ENCODE peak calls at places on chromosome 14, in eight cellular contexts. One of them, this sample, is unnamed.

GRCh38 chr14:36582011-36582873 is at the start of gene NKX2-8:
- DNase-seq in COLO829: no peak
- DNase-seq in T-helper 1 cell: no peak
- DNase-seq in fibroblast of the conjunctiva: no peak
- DNase-seq in ELF-1: no peak
- DNase-seq in mucosa of gallbladder: no peak
- DNase-seq in G401: no peak
- DNase-seq in amygdala: no peak
- DNase-seq in this sample: no peak

GRCh38 chr14:91872517-91873470 is 5.5 kb upstream of the TC2N start:
- DNase-seq in COLO829: no peak
- DNase-seq in T-helper 1 cell: peak; percentile 45
- DNase-seq in fibroblast of the conjunctiva: peak; percentile 58
- DNase-seq in ELF-1: no peak
- DNase-seq in mucosa of gallbladder: peak; percentile 93
- DNase-seq in G401: no peak
- DNase-seq in amygdala: no peak
- DNase-seq in this sample: no peak

GRCh38 chr14:35866595-35867279 is 40.6 kb downstream of the BRMS1L start:
- DNase-seq in COLO829: no peak
- DNase-seq in T-helper 1 cell: no peak
- DNase-seq in fibroblast of the conjunctiva: no peak
- DNase-seq in ELF-1: no peak
- DNase-seq in mucosa of gallbladder: no peak
- DNase-seq in G401: no peak
- DNase-seq in amygdala: no peak
- DNase-seq in this sample: no peak

GRCh38 chr14:33941727-33942126 is 9.1 kb downstream of the EGLN3 start:
- DNase-seq in COLO829: no peak
- DNase-seq in T-helper 1 cell: no peak
- DNase-seq in fibroblast of the conjunctiva: no peak
- DNase-seq in ELF-1: no peak
- DNase-seq in mucosa of gallbladder: no peak
- DNase-seq in G401: no peak
- DNase-seq in amygdala: no peak
- DNase-seq in this sample: no peak

GRCh38 chr14:94423465-94424056 is 29.0 kb downstream of the SERPINA11 start:
- DNase-seq in COLO829: peak; percentile 63
- DNase-seq in T-helper 1 cell: no peak
- DNase-seq in fibroblast of the conjunctiva: peak; percentile 39
- DNase-seq in ELF-1: peak; percentile 85
- DNase-seq in mucosa of gallbladder: peak; percentile 68
- DNase-seq in G401: peak; percentile 50
- DNase-seq in amygdala: no peak
- DNase-seq in this sample: peak; percentile 60

GRCh38 chr14:66884149-66884548 is 305.1 kb upstream of the GARIN2 start:
- DNase-seq in COLO829: no peak
- DNase-seq in T-helper 1 cell: no peak
- DNase-seq in fibroblast of the conjunctiva: no peak
- DNase-seq in ELF-1: no peak
- DNase-seq in mucosa of gallbladder: no peak
- DNase-seq in G401: no peak
- DNase-seq in amygdala: no peak
- DNase-seq in this sample: no peak

GRCh38 chr14:74976264-74977113 is 21.1 kb upstream of the PGF start:
- DNase-seq in COLO829: no peak
- DNase-seq in T-helper 1 cell: no peak
- DNase-seq in fibroblast of the conjunctiva: no peak
- DNase-seq in ELF-1: no peak
- DNase-seq in mucosa of gallbladder: no peak
- DNase-seq in G401: no peak
- DNase-seq in amygdala: no peak
- DNase-seq in this sample: no peak

GRCh38 chr14:95545769-95546168 is 10.9 kb downstream of the GLRX5 start:
- DNase-seq in COLO829: peak; percentile 82
- DNase-seq in T-helper 1 cell: no peak
- DNase-seq in fibroblast of the conjunctiva: peak; percentile 76
- DNase-seq in ELF-1: no peak
- DNase-seq in mucosa of gallbladder: no peak
- DNase-seq in G401: no peak
- DNase-seq in amygdala: no peak
- DNase-seq in this sample: no peak

GRCh38 chr14:93765032-93765626 is 23.2 kb downstream of the PRIMA1 start:
- DNase-seq in COLO829: no peak
- DNase-seq in T-helper 1 cell: no peak
- DNase-seq in fibroblast of the conjunctiva: no peak
- DNase-seq in ELF-1: no peak
- DNase-seq in mucosa of gallbladder: no peak
- DNase-seq in G401: no peak
- DNase-seq in amygdala: no peak
- DNase-seq in this sample: no peak

GRCh38 chr14:54777395-54777794 is 125.2 kb downstream of the GCH1 start:
- DNase-seq in COLO829: no peak
- DNase-seq in T-helper 1 cell: no peak
- DNase-seq in fibroblast of the conjunctiva: no peak
- DNase-seq in ELF-1: no peak
- DNase-seq in mucosa of gallbladder: no peak
- DNase-seq in G401: no peak
- DNase-seq in amygdala: no peak
- DNase-seq in this sample: no peak

GRCh38 chr14:68424443-68425172 is 368.3 kb downstream of the ZFP36L1 start:
- DNase-seq in COLO829: no peak
- DNase-seq in T-helper 1 cell: no peak
- DNase-seq in fibroblast of the conjunctiva: no peak
- DNase-seq in ELF-1: no peak
- DNase-seq in mucosa of gallbladder: no peak
- DNase-seq in G401: no peak
- DNase-seq in amygdala: no peak
- DNase-seq in this sample: no peak

GRCh38 chr14:66501592-66501991 is 6.4 kb upstream of the GPHN start:
- DNase-seq in COLO829: no peak
- DNase-seq in T-helper 1 cell: no peak
- DNase-seq in fibroblast of the conjunctiva: no peak
- DNase-seq in ELF-1: no peak
- DNase-seq in mucosa of gallbladder: no peak
- DNase-seq in G401: no peak
- DNase-seq in amygdala: no peak
- DNase-seq in this sample: no peak

GRCh38 chr14:78697341-78697740 is 527.2 kb downstream of the NRXN3 start:
- DNase-seq in COLO829: peak; percentile 62
- DNase-seq in T-helper 1 cell: no peak
- DNase-seq in fibroblast of the conjunctiva: peak; percentile 10
- DNase-seq in ELF-1: no peak
- DNase-seq in mucosa of gallbladder: no peak
- DNase-seq in G401: peak; percentile 5
- DNase-seq in amygdala: no peak
- DNase-seq in this sample: peak; percentile 3

GRCh38 chr14:35252485-35252884 is 39.7 kb upstream of the PSMA6 start:
- DNase-seq in COLO829: no peak
- DNase-seq in T-helper 1 cell: no peak
- DNase-seq in fibroblast of the conjunctiva: no peak
- DNase-seq in ELF-1: no peak
- DNase-seq in mucosa of gallbladder: no peak
- DNase-seq in G401: no peak
- DNase-seq in amygdala: no peak
- DNase-seq in this sample: no peak

GRCh38 chr14:104595911-104596450 is 8.6 kb downstream of the TMEM179 start:
- DNase-seq in COLO829: no peak
- DNase-seq in T-helper 1 cell: no peak
- DNase-seq in fibroblast of the conjunctiva: no peak
- DNase-seq in ELF-1: no peak
- DNase-seq in mucosa of gallbladder: no peak
- DNase-seq in G401: no peak
- DNase-seq in amygdala: no peak
- DNase-seq in this sample: no peak

GRCh38 chr14:53022593-53022992 is 71.7 kb upstream of the FERMT2 start:
- DNase-seq in COLO829: peak; percentile 40
- DNase-seq in T-helper 1 cell: no peak
- DNase-seq in fibroblast of the conjunctiva: no peak
- DNase-seq in ELF-1: no peak
- DNase-seq in mucosa of gallbladder: no peak
- DNase-seq in G401: no peak
- DNase-seq in amygdala: no peak
- DNase-seq in this sample: no peak

GRCh38 chr14:72524230-72524629 is 369.7 kb downstream of the DPF3 start:
- DNase-seq in COLO829: no peak
- DNase-seq in T-helper 1 cell: no peak
- DNase-seq in fibroblast of the conjunctiva: no peak
- DNase-seq in ELF-1: no peak
- DNase-seq in mucosa of gallbladder: no peak
- DNase-seq in G401: no peak
- DNase-seq in amygdala: no peak
- DNase-seq in this sample: no peak

GRCh38 chr14:102920998-102921304 is 1.5 kb upstream of the AMN start:
- DNase-seq in COLO829: no peak
- DNase-seq in T-helper 1 cell: no peak
- DNase-seq in fibroblast of the conjunctiva: no peak
- DNase-seq in ELF-1: no peak
- DNase-seq in mucosa of gallbladder: no peak
- DNase-seq in G401: no peak
- DNase-seq in amygdala: no peak
- DNase-seq in this sample: no peak

GRCh38 chr14:77376380-77376770 is 519 bp downstream of the TMED8 start:
- DNase-seq in COLO829: no peak
- DNase-seq in T-helper 1 cell: peak; percentile 10
- DNase-seq in fibroblast of the conjunctiva: no peak
- DNase-seq in ELF-1: peak; percentile 7
- DNase-seq in mucosa of gallbladder: peak; percentile 11
- DNase-seq in G401: peak; percentile 31
- DNase-seq in amygdala: no peak
- DNase-seq in this sample: peak; percentile 25